ENCODE peak calls at places on chromosomes 4 and X, in seven cellular contexts. One of them, this sample, is unnamed.

GRCh38 chr4:38034986-38035882 is 75.0 kb downstream of the PTTG2 start:
- DNase-seq in germinal center: peak
- DNase-seq in bronchial epithelial cell: peak
- DNase-seq in small intestine: peak
- DNase-seq in endothelial cell: peak
- DNase-seq in GM12865: peak
- DNase-seq in left cardiac atrium: no peak
- DNase-seq in this sample: no peak

GRCh38 chr4:185424905-185425599 is 712 bp downstream of the UFSP2 start:
- DNase-seq in small intestine: no peak
- DNase-seq in bronchial epithelial cell: peak
- DNase-seq in germinal center: no peak
- DNase-seq in GM12865: peak
- DNase-seq in left cardiac atrium: no peak
- DNase-seq in endothelial cell: no peak
- DNase-seq in this sample: no peak

GRCh38 chr4:155026715-155027114 is 181.7 kb upstream of the NPY2R start:
- DNase-seq in small intestine: no peak
- DNase-seq in endothelial cell: no peak
- DNase-seq in germinal center: no peak
- DNase-seq in bronchial epithelial cell: no peak
- DNase-seq in GM12865: no peak
- DNase-seq in left cardiac atrium: no peak
- DNase-seq in this sample: no peak

GRCh38 chr4:153465145-153465544 is 1.0 kb upstream of the TMEM131L start:
- DNase-seq in GM12865: no peak
- DNase-seq in germinal center: peak
- DNase-seq in endothelial cell: no peak
- DNase-seq in bronchial epithelial cell: no peak
- DNase-seq in small intestine: no peak
- DNase-seq in left cardiac atrium: no peak
- DNase-seq in this sample: no peak

GRCh38 chr4:1058997-1059665 is 47.7 kb downstream of the FGFRL1 start:
- DNase-seq in left cardiac atrium: no peak
- DNase-seq in small intestine: no peak
- DNase-seq in bronchial epithelial cell: no peak
- DNase-seq in GM12865: no peak
- DNase-seq in endothelial cell: no peak
- DNase-seq in germinal center: no peak
- DNase-seq in this sample: no peak

GRCh38 chr4:120753854-120754253 is 168.7 kb downstream of the PRDM5 start:
- DNase-seq in GM12865: no peak
- DNase-seq in germinal center: no peak
- DNase-seq in left cardiac atrium: no peak
- DNase-seq in bronchial epithelial cell: no peak
- DNase-seq in endothelial cell: no peak
- DNase-seq in small intestine: peak
- DNase-seq in this sample: peak

GRCh38 chr4:21304061-21304541 is 603.8 kb downstream of the PACRGL start:
- DNase-seq in left cardiac atrium: no peak
- DNase-seq in endothelial cell: peak
- DNase-seq in GM12865: no peak
- DNase-seq in bronchial epithelial cell: no peak
- DNase-seq in germinal center: no peak
- DNase-seq in small intestine: no peak
- DNase-seq in this sample: peak

GRCh38 chr4:102344520-102344954 is 745 bp downstream of the SLC39A8 start:
- DNase-seq in left cardiac atrium: peak
- DNase-seq in germinal center: peak
- DNase-seq in GM12865: peak
- DNase-seq in endothelial cell: peak
- DNase-seq in small intestine: peak
- DNase-seq in bronchial epithelial cell: no peak
- DNase-seq in this sample: peak

GRCh38 chr4:93187441-93187840 is 641.1 kb upstream of the ATOH1 start:
- DNase-seq in germinal center: no peak
- DNase-seq in left cardiac atrium: no peak
- DNase-seq in bronchial epithelial cell: no peak
- DNase-seq in endothelial cell: no peak
- DNase-seq in GM12865: no peak
- DNase-seq in small intestine: no peak
- DNase-seq in this sample: no peak

GRCh38 chr4:67929447-67929846 is 33.8 kb downstream of the TMPRSS11A start:
- DNase-seq in small intestine: no peak
- DNase-seq in bronchial epithelial cell: peak
- DNase-seq in left cardiac atrium: no peak
- DNase-seq in endothelial cell: no peak
- DNase-seq in GM12865: no peak
- DNase-seq in germinal center: no peak
- DNase-seq in this sample: no peak

GRCh38 chr4:5863461-5864113 is 29.3 kb downstream of the CRMP1 start:
- DNase-seq in germinal center: no peak
- DNase-seq in bronchial epithelial cell: peak
- DNase-seq in small intestine: no peak
- DNase-seq in GM12865: peak
- DNase-seq in endothelial cell: no peak
- DNase-seq in left cardiac atrium: no peak
- DNase-seq in this sample: no peak

GRCh38 chr4:122826596-122827257 is at the start of gene FGF2:
- DNase-seq in left cardiac atrium: peak
- DNase-seq in germinal center: peak
- DNase-seq in small intestine: no peak
- DNase-seq in bronchial epithelial cell: no peak
- DNase-seq in endothelial cell: peak
- DNase-seq in GM12865: peak
- DNase-seq in this sample: peak

GRCh38 chrX:54964766-54965511 is 29.0 kb downstream of the PFKFB1 start:
- DNase-seq in endothelial cell: no peak
- DNase-seq in germinal center: no peak
- DNase-seq in bronchial epithelial cell: no peak
- DNase-seq in left cardiac atrium: no peak
- DNase-seq in GM12865: no peak
- DNase-seq in small intestine: no peak
- DNase-seq in this sample: no peak

GRCh38 chrX:105477351-105477750 is 256.9 kb upstream of the TEX13A start:
- DNase-seq in bronchial epithelial cell: no peak
- DNase-seq in endothelial cell: no peak
- DNase-seq in GM12865: no peak
- DNase-seq in germinal center: no peak
- DNase-seq in left cardiac atrium: no peak
- DNase-seq in small intestine: no peak
- DNase-seq in this sample: no peak

This sample was measured in retina.